ENCODE peak calls at places on chromosomes 1 and 21, in six cellular contexts. V is activated T-cell treated with anti-CD3 and anti-CD28 coated beads for 1 hour; R is retina; U is effector memory CD8-positive, alpha-beta T cell; G is activated naive CD8-positive, alpha-beta T cell treated with anti-CD3 and anti-CD28 coated beads for 36 hours; C is prostate gland. K is an unnamed sample.

GRCh38 chr1:118333601-118334241 is 148.7 kb upstream of the SPAG17 start:
- DNase-seq in R (peak; percentile 26), G (no peak), U (no peak), C (no peak), V (no peak), K (no peak)

GRCh38 chr1:168465942-168466702 is 77.7 kb downstream of the XCL2 start:
- DNase-seq in G (peak; percentile 45), R (no peak), U (no peak), C (peak; percentile 9), V (no peak), K (peak; percentile 96)

GRCh38 chr1:39720094-39720999 is 18.3 kb upstream of the PPIE start:
- DNase-seq in U (no peak), G (no peak), V (no peak), C (no peak), R (peak; percentile 49), K (peak; percentile 40)

GRCh38 chr21:41168391-41169257 is 664 bp downstream of the BACE2 start:
- DNase-seq in G (peak; percentile 4), V (no peak), U (no peak), C (peak; percentile 70), R (peak; percentile 73), K (peak; percentile 36)

GRCh38 chr1:51863384-51863783 is 15.1 kb downstream of the NRDC start:
- DNase-seq in U (no peak), V (no peak), R (no peak), C (no peak), G (no peak), K (no peak)

GRCh38 chr1:22665752-22666151 is 12.7 kb downstream of the C1QB start:
- DNase-seq in G (no peak), R (peak; percentile 78), V (no peak), C (no peak), U (no peak), K (peak; percentile 20)

GRCh38 chr1:245692318-245692717 is 537.5 kb downstream of the KIF26B start:
- DNase-seq in C (no peak), G (no peak), U (no peak), R (no peak), V (no peak), K (no peak)

GRCh38 chr1:84379128-84379527 is 19.2 kb upstream of the DNASE2B start:
- DNase-seq in V (no peak), U (no peak), C (no peak), G (no peak), R (no peak), K (no peak)

GRCh38 chr21:40049031-40049958 is 182.1 kb downstream of the PCP4 start:
- DNase-seq in G (no peak), V (no peak), C (no peak), U (no peak), R (peak; percentile 26), K (peak; percentile 33)

GRCh38 chr1:113567427-113567826 is 177.1 kb downstream of the MAGI3 start:
- DNase-seq in C (no peak), G (no peak), U (no peak), R (no peak), V (no peak), K (no peak)

GRCh38 chr1:43841511-43841910 is 92.1 kb upstream of the ARTN start:
- DNase-seq in V (no peak), U (no peak), R (no peak), G (no peak), C (no peak), K (no peak)

GRCh38 chr1:84387480-84388163 is 10.7 kb upstream of the DNASE2B start:
- DNase-seq in C (no peak), V (no peak), U (no peak), G (no peak), R (no peak), K (peak; percentile 28)

GRCh38 chr1:4318720-4319119 is 335.7 kb upstream of the AJAP1 start:
- DNase-seq in V (no peak), C (no peak), G (no peak), R (no peak), U (no peak), K (no peak)

GRCh38 chr1:44035726-44036408 is 4.6 kb upstream of the SLC6A9 start:
- DNase-seq in U (no peak), G (peak; percentile 14), R (no peak), V (no peak), C (no peak), K (no peak)

GRCh38 chr1:231866392-231867331 is 240.1 kb downstream of the DISC1 start:
- DNase-seq in R (peak; percentile 69), V (peak; percentile 51), C (peak; percentile 48), G (peak; percentile 46), U (peak; percentile 61), K (peak; percentile 13)

GRCh38 chr1:91670781-91671180 is 170.1 kb downstream of the CDC7 start:
- DNase-seq in V (no peak), U (no peak), R (no peak), G (no peak), C (no peak), K (no peak)

GRCh38 chr1:173043253-173043652 is 7.5 kb downstream of the TNFSF18 start:
- DNase-seq in C (no peak), V (no peak), R (no peak), G (no peak), U (no peak), K (no peak)

GRCh38 chr21:16205527-16205926 is 475.7 kb downstream of the USP25 start:
- DNase-seq in C (no peak), V (no peak), G (no peak), R (no peak), U (no peak), K (no peak)

GRCh38 chr21:34734696-34735095 is 65.9 kb downstream of the CLIC6 start:
- DNase-seq in U (no peak), C (peak; percentile 75), G (no peak), V (no peak), R (no peak), K (no peak)

GRCh38 chr1:203381151-203381751 is 30.3 kb upstream of the FMOD start:
- DNase-seq in C (no peak), V (no peak), U (no peak), G (no peak), R (no peak), K (no peak)

GRCh38 chr1:69858534-69858933 is 290.8 kb downstream of the LRRC7 start:
- DNase-seq in G (no peak), V (no peak), U (no peak), R (no peak), C (no peak), K (no peak)

GRCh38 chr1:180908084-180908765 is 4.5 kb upstream of the KIAA1614 start:
- DNase-seq in R (no peak), G (no peak), U (no peak), C (no peak), V (no peak), K (no peak)

GRCh38 chr21:36575306-36575705 is 95.4 kb upstream of the CLDN14 start:
- DNase-seq in C (no peak), G (no peak), V (no peak), U (no peak), R (no peak), K (no peak)

GRCh38 chr1:42006836-42007235 is 88.1 kb upstream of the HIVEP3 start:
- DNase-seq in C (no peak), G (no peak), V (no peak), R (no peak), U (no peak), K (no peak)

GRCh38 chr1:245283001-245283400 is 128.2 kb downstream of the KIF26B start:
- DNase-seq in U (no peak), V (no peak), G (no peak), C (no peak), R (no peak), K (no peak)

GRCh38 chr1:63663301-63663700 is 70.1 kb downstream of the PGM1 start:
- DNase-seq in G (no peak), U (no peak), V (no peak), R (no peak), C (no peak), K (no peak)

GRCh38 chr1:53325326-53326087 is 2.4 kb downstream of the LRP8 start:
- DNase-seq in U (no peak), G (no peak), V (no peak), C (no peak), R (no peak), K (no peak)

GRCh38 chr1:246302251-246302625 is 204.8 kb downstream of the SMYD3 start:
- DNase-seq in C (no peak), G (no peak), R (no peak), V (no peak), U (no peak), K (no peak)

GRCh38 chr1:197912739-197913494 is 4.3 kb upstream of the LHX9 start:
- DNase-seq in R (peak; percentile 79), U (no peak), C (no peak), G (no peak), V (no peak), K (no peak)

GRCh38 chr1:110218739-110219138 is 8.6 kb downstream of the KCNC4 start:
- DNase-seq in G (no peak), U (no peak), C (no peak), R (no peak), V (no peak), K (no peak)

GRCh38 chr1:89671775-89672488 is 39.0 kb downstream of the LRRC8C start:
- DNase-seq in G (no peak), V (no peak), U (no peak), R (no peak), C (no peak), K (no peak)

GRCh38 chr1:172775598-172776570 is 117.0 kb downstream of the FASLG start:
- DNase-seq in U (no peak), V (no peak), R (no peak), C (no peak), G (no peak), K (no peak)

GRCh38 chr1:48966583-48966982 is 189.9 kb upstream of the BEND5 start:
- DNase-seq in U (no peak), V (no peak), R (no peak), C (no peak), G (no peak), K (no peak)